ENCODE peak calls at places on chromosome 13, in four cellular contexts. Z is Peyer's patch, M is AG10803, L is heart right ventricle. A is an unnamed sample.

GRCh38 chr13:102847272-102848234 is 1.7 kb downstream of the ERCC5 start:
- DNase-seq in Z (no peak), M (peak; percentile 54), L (no peak), A (no peak)

GRCh38 chr13:30639671-30640070 is 22.0 kb downstream of the USPL1 start:
- DNase-seq in Z (no peak), M (peak; percentile 17), L (no peak), A (no peak)

GRCh38 chr13:51635137-51635878 is 51.0 kb downstream of the WDFY2 start:
- DNase-seq in Z (no peak), M (no peak), L (no peak), A (no peak)

GRCh38 chr13:25608181-25608580 is 236.4 kb downstream of the ATP8A2 start:
- DNase-seq in Z (no peak), M (no peak), L (no peak), A (no peak)

GRCh38 chr13:110134801-110135200 is 172.2 kb downstream of the COL4A1 start:
- DNase-seq in Z (no peak), M (peak; percentile 46), L (peak; percentile 68), A (no peak)

GRCh38 chr13:102609696-102610095 is 12.9 kb downstream of the TPP2 start:
- DNase-seq in Z (no peak), M (no peak), L (no peak), A (no peak)

GRCh38 chr13:43132228-43132627 is 108.8 kb downstream of the DNAJC15 start:
- DNase-seq in Z (no peak), M (no peak), L (peak; percentile 21), A (no peak)

GRCh38 chr13:111976474-111977183 is 90.3 kb upstream of the SOX1 start:
- DNase-seq in Z (no peak), M (no peak), L (no peak), A (no peak)

GRCh38 chr13:109677206-109677605 is 109.2 kb downstream of the IRS2 start:
- DNase-seq in Z (no peak), M (no peak), L (no peak), A (no peak)

GRCh38 chr13:46866150-46866549 is 30.7 kb downstream of the HTR2A start:
- DNase-seq in Z (peak; percentile 48), M (peak; percentile 42), L (no peak), A (peak; percentile 29)

GRCh38 chr13:113322890-113323651 is 26.0 kb downstream of the LAMP1 start:
- DNase-seq in Z (no peak), M (no peak), L (no peak), A (no peak)

GRCh38 chr13:33262997-33263396 is 22.6 kb downstream of the STARD13 start:
- DNase-seq in Z (no peak), M (no peak), L (no peak), A (no peak)
- TF ChIP-seq CTCF in Z (peak; percentile 2), M (peak; percentile 19), L (no peak), A (peak; percentile 19)

DNA sequence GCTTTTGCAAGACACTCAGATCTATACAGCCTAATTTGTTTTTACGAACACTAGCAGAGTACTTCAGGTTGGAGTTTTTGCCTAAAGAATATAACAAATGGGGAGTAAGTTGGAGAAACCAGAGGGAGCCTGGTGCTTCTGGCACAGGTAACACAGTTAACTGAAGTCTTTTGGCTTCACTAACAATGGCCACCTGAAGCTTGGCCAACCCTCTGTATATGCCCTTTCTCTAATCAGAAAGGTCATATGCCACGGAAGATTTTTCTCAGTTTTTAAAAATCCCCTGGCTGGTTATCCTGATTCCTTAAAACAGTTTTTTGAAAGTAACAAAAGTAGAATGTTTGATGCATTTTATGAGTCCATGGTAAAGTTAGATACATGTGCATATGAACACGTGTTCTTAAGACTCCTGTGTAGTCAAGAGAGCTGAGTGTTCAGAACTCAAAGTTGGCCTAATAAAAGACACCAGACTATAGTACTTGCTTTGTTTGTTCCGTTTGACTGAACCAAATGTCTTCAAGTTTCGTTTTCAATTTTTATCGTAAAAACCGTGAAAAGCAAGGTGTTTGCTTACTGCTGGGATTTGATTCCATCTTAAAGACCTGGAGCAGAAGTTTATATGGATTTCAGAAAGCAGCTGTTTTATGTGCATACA is 137.5 kb downstream of the KCNRG start:
- DNase-seq in Z (no peak), M (no peak), L (no peak), A (no peak)
- H3K4me3 ChIP-seq in Z (peak overlapping the region; percentile 3), M (no peak overlapping the region), L (no peak overlapping the region), A (no peak overlapping the region)

DNA sequence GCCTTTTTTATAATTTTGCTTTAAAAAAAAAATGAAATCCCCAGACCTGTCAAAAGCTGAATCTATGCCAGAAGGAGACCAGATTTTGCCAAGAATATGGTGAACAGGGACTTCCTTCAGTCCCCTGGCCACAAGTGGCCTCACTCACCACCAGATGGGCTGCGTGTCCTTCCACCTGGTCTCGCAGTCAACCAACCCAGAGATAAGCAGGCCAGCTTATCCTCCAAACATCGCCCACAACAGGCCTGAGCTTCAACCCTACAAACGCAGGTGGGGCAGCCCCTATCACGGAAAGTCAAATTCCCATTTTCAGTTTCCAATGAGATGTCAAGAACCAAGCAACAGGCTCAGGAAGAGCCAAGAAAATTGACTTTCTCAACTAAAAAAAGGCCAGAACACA is 30.5 kb downstream of the STK24 start:
- DNase-seq in Z (no peak), M (no peak), L (no peak), A (no peak)
- TF ChIP-seq CTCF in Z (no peak), M (no peak), L (no peak), A (no peak)

DNA sequence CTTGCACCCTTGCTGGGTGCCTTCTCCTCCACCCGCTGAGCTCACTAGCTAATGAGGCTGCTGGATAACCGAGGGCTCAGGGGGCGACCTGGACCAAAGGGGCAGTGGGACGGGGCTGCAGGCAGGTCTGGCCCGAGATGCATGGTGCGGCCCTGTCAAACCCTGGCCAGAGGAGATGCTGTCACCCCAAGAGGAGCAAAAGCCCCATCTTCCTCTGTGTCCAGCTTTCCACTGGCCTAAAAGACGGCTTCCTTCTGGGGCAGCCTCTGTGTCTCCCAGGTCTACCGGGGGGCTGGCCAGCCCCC is 261.8 kb downstream of the TBC1D4 start:
- DNase-seq in Z (no peak), M (no peak), L (no peak), A (no peak)
- H3K4me3 ChIP-seq in Z (no peak overlapping the region), M (no peak overlapping the region), L (no peak overlapping the region), A (no peak overlapping the region)

GRCh38 chr13:95301135-95301946 is at the start of gene ABCC4:
- DNase-seq in Z (peak; percentile 75), M (peak; percentile 72), L (peak; percentile 57), A (peak; percentile 33)
- TF ChIP-seq CTCF in Z (no peak), M (no peak), L (no peak), A (no peak)

DNA sequence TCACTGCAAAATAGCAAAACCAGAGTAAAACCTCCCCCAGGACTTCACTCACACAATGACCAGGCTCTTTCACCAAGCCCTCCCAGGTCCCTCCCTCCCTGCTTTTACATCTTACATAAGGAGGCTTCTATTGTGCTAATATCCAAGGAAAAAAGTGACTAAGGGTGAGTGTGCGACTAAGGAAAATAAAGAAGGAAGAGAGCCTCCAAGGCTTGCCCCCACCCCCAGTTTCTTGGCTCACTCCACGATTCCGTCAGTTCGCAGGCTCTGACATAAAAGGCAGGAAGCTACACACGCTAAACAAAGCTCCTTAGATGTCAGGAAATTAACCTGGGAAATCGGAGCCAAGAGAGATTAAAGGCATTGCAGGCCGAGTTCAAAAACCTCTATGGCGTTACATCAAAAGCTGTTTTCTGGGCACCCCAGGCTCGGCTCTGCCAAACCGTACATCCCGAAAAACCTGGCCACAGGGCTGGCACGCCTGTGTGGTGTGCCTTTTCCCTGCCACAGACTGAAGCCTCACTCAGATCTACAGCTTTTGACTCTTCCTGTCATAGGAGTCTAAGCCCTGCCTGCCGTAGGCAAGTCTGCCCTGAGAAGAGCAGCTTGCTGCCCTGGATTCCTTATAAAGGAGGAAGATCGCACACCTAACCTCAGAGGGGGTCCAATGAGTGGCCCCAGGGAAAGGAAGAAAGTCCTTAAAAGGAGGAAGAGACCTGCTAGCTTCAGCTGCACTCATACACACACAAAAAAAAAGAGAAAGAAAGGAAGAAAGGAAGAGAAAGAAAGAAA is 67.0 kb upstream of the SERP2 start:
- DNase-seq in Z (peak; percentile 55), M (peak; percentile 87), L (peak; percentile 89), A (peak; percentile 83)
- H3K4me3 ChIP-seq in Z (no peak overlapping the region), M (peak overlapping the region; percentile 13), L (no peak overlapping the region), A (no peak overlapping the region)

GRCh38 chr13:64446372-64446771 is 2783.8 kb downstream of the PCDH9 start:
- DNase-seq in Z (no peak), M (no peak), L (no peak), A (no peak)
- TF ChIP-seq CTCF in Z (no peak), M (peak; percentile 35), L (no peak), A (peak; percentile 36)